ENCODE peak calls at places on chromosomes 7 and 10, in eight cellular contexts. W is fibroblast of the aortic adventitia, B is choroid plexus epithelial cell, X is spleen, U is natural killer cell, V is OCI-LY7, A is tibial nerve, M is PC-3. F is an unnamed sample.

GRCh38 chr10:86962981-86963310 is 4.5 kb downstream of the SNCG start:
- DNase-seq in W (no peak), B (no peak), X (peak; percentile 59), U (no peak), V (no peak), A (no peak), M (no peak), F (no peak)

GRCh38 chr10:7354330-7355047 is 56.3 kb downstream of the SFMBT2 start:
- DNase-seq in W (peak; percentile 1), B (peak; percentile 47), X (no peak), U (no peak), V (no peak), A (no peak), M (peak; percentile 92), F (no peak)

GRCh38 chr7:29344334-29344978 is 149.9 kb downstream of the CHN2 start:
- DNase-seq in W (no peak), B (no peak), X (no peak), U (no peak), V (no peak), A (no peak), M (no peak), F (no peak)

GRCh38 chr10:110209399-110209925 is 2.1 kb downstream of the MXI1 start:
- DNase-seq in W (peak; percentile 68), B (peak; percentile 77), X (peak; percentile 86), U (no peak), V (peak; percentile 74), A (no peak), M (peak; percentile 54), F (peak; percentile 72)

GRCh38 chr10:84198206-84198915 is 4.0 kb downstream of the CDHR1 start:
- DNase-seq in W (no peak), B (no peak), X (peak; percentile 58), U (no peak), V (no peak), A (no peak), M (no peak), F (no peak)

GRCh38 chr7:128914566-128915151 is 4.2 kb upstream of the KCP start:
- DNase-seq in W (no peak), B (no peak), X (peak; percentile 77), U (no peak), V (no peak), A (no peak), M (no peak), F (peak; percentile 86)

GRCh38 chr7:30091431-30092386 is 43.1 kb upstream of the MTURN start:
- DNase-seq in W (peak; percentile 93), B (peak; percentile 65), X (no peak), U (no peak), V (no peak), A (no peak), M (peak; percentile 85), F (no peak)

GRCh38 chr7:20647908-20648776 is 32.7 kb downstream of the ABCB5 start:
- DNase-seq in W (peak; percentile 47), B (peak; percentile 31), X (no peak), U (no peak), V (peak; percentile 10), A (no peak), M (peak; percentile 70), F (no peak)

GRCh38 chr10:27998954-27999275 is at the start of gene ODAD2:
- DNase-seq in W (no peak), B (no peak), X (no peak), U (no peak), V (no peak), A (no peak), M (peak; percentile 2), F (no peak)

GRCh38 chr7:121079425-121080169 is 91.1 kb downstream of the CPED1 start:
- DNase-seq in W (peak; percentile 62), B (peak; percentile 78), X (no peak), U (no peak), V (no peak), A (no peak), M (peak; percentile 73), F (no peak)

GRCh38 chr7:48426966-48427555 is 255.8 kb downstream of the ABCA13 start:
- DNase-seq in W (no peak), B (peak; percentile 68), X (no peak), U (no peak), V (peak; percentile 20), A (no peak), M (peak; percentile 98), F (no peak)

GRCh38 chr10:95196053-95196452 is 2.0 kb downstream of the ACSM6 start:
- DNase-seq in W (no peak), B (no peak), X (no peak), U (no peak), V (no peak), A (no peak), M (no peak), F (no peak)

DNA sequence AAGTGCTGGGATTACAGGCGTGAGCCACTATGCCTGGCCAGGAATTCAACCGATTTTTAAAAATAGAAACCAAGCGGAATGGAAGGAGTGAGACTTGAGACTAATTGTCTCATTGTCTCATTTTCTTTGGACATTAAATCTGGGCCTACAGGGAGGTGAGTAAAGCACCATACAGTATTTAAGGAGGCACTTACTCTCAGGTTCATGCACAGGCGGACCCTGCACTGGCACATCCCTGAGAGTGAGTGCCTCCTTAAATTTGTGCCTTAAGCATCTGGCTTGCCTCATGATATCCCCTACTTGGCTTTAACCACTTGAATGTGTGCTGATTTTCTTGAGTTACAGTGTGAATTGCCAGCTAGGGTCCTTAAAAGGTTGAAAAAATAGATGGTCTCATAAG is 10.6 kb downstream of the UBE3C start:
- DNase-seq in W (no peak), B (no peak), X (no peak), U (no peak), V (no peak), A (no peak), M (no peak), F (no peak)
- TF ChIP-seq CTCF in W (no peak), B (no peak), X (no peak), U (no peak), V (no peak), A (no peak), M (no peak), F (no peak)

DNA sequence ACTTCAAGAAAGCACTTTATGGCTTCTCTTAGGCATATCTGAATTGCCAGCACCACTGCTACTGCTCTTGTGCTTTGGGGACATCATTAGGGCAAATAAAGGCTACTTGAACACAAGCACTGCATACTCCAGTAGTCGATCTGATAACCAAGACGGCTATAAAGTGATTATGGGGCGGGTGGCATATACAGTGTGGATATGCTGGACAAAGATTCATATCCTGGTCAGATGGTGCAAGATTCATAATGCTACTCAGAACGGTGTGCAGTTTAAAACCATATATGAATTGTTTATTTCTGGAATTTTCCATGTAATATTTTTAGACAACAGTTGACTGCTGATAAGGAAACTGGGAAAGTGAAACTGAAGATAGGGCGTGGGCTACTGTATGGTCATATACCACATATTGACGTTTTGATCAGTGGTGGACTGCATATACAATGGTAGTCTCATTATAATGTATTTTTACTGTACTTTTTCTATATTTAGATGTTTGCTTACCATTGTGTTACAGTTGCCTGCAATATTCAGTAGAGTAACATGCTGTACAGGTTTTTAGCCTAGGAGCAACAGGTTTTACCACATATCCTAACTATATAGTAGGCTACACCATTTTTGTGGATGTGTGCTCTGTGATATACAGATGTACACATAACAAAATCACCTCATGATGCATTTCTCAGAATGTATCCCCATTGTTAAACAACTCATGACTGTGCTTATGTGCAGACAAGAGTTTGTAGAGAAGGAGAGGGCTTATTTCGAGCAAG is 15.2 kb downstream of the ANLN start:
- DNase-seq in W (no peak), B (no peak), X (no peak), U (no peak), V (no peak), A (no peak), M (peak; percentile 17), F (no peak)
- TF ChIP-seq CTCF in W (no peak), B (no peak), X (no peak), U (no peak), V (no peak), A (no peak), M (no peak), F (no peak)

GRCh38 chr7:66145404-66145843 is 30.8 kb downstream of the CRCP start:
- DNase-seq in W (peak; percentile 94), B (peak; percentile 87), X (no peak), U (no peak), V (no peak), A (no peak), M (no peak), F (no peak)
- TF ChIP-seq CTCF in W (peak; percentile 35), B (peak; percentile 15), X (no peak), U (no peak), V (no peak), A (no peak), M (no peak), F (no peak)

DNA sequence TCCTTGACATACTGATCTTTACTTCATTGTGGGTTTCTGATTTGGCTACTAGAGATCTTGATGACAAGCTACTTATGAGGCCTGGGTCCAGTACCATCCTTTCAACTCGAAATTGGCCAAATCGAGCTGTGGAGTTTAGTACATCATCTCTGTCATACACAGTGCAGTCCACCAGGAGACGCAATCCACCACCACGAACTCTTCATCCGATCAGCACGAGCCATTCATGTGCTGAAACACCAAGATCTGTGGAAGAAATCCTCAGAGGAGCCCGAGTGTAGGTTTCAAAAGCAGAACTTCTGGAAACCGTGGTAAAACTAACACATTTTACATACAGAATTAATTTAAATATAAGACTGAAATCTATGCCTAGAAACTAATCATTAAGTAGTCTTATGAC is 14.2 kb downstream of the DNAJC9 start:
- DNase-seq in W (no peak), B (peak; percentile 27), X (no peak), U (no peak), V (no peak), A (no peak), M (peak; percentile 57), F (no peak)
- TF ChIP-seq CTCF in W (no peak), B (peak; percentile 39), X (no peak), U (no peak), V (peak; percentile 33), A (no peak), M (peak; percentile 79), F (no peak)

DNA sequence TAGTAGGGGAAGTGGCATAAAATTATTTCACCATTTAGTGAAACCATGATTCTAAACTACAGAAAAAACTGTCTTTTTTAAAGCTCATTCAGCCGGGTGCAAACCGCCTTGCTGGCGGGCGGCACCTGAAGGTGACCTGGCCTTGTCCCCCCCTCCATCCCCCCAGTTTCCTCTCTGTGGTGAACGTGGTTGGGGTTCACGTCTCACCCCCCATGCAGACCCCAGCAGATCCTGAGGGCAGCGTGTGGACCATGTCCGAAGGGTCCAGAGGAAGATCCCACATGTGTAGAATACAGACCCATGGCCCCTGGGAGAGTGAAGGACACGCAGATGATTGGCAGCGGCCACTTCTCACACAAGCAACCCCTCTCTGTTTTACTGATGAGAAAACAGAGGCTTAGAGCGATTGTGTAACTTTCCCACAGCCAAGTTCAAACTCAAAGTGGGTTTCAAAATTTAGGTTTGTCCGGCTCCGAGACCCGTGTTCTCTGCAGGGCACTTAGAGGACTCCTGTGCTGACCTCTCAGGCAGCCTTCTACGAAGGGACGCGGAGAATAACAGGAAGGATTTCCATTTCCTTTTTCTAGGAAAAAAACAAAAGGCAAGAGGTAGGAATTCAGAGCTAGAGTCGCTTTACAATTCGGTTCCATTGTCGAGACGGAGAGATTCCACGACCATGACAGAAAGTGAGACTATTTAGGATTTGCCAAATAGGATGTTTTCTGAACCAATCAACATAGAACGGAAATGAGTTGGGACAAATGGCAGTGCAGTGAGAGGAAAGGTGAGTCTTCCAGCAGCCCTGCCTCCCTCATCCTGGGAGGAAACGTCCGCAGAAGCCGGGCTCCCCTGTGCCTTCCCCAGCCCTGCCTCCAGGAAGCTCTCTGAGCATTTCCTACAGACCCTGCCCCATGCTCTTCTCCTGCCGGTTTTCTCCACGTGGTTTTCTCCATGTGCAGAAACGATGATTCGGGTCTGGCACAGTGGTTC is 67.6 kb upstream of the PITRM1 start:
- DNase-seq in W (no peak), B (no peak), X (no peak), U (no peak), V (no peak), A (no peak), M (no peak), F (no peak)
- TF ChIP-seq CTCF in W (no peak), B (no peak), X (no peak), U (peak; percentile 31), V (peak; percentile 3), A (no peak), M (no peak), F (no peak)